ENCODE peak calls at places on chromosome 2, in seven cellular contexts. U is fibroblast of the aortic adventitia; C is stimulated activated CD4-positive, alpha-beta T cell treated with anti-CD3 and anti-CD28 coated beads, Interleukin-4, amount 100 ng/mL, for 48 hours; Z is GM12865; L is body of pancreas; J is GOT3; D is uterus. H is an unnamed sample.

GRCh38 chr2:180416553-180417113 is 409.5 kb upstream of the CWC22 start:
- DNase-seq in D (no peak), U (no peak), C (no peak), J (no peak), L (no peak), Z (no peak), H (no peak)

GRCh38 chr2:172200495-172201085 is 97.9 kb upstream of the DLX2 start:
- DNase-seq in U (peak), J (no peak), C (peak), L (peak), D (no peak), Z (peak), H (peak)

GRCh38 chr2:54687595-54688152 is 35.8 kb upstream of the EML6 start:
- DNase-seq in J (no peak), Z (no peak), L (no peak), D (no peak), C (no peak), U (no peak), H (no peak)

GRCh38 chr2:222709191-222709891 is 37.9 kb downstream of the MOGAT1 start:
- DNase-seq in D (peak), J (peak), Z (peak), L (peak), U (peak), C (no peak), H (peak)

GRCh38 chr2:171964328-171964727 is 35.4 kb upstream of the METAP1D start:
- DNase-seq in U (no peak), D (no peak), Z (no peak), C (no peak), L (no peak), J (no peak), H (no peak)

GRCh38 chr2:234204480-234204879 is 154.0 kb downstream of the SPP2 start:
- DNase-seq in U (peak), L (no peak), D (no peak), C (no peak), Z (no peak), J (no peak), H (no peak)

GRCh38 chr2:194867328-194867727 is 789.7 kb upstream of the SLC39A10 start:
- DNase-seq in D (no peak), Z (peak), L (no peak), C (no peak), U (peak), J (no peak), H (peak)

GRCh38 chr2:27356056-27356381 is 545 bp downstream of the GTF3C2 start:
- DNase-seq in U (peak), C (no peak), L (peak), J (no peak), Z (no peak), D (no peak), H (peak)

GRCh38 chr2:27021253-27021801 is 11.4 kb upstream of the TMEM214 start:
- DNase-seq in Z (no peak), J (no peak), U (peak), D (no peak), C (no peak), L (no peak), H (peak)

GRCh38 chr2:28433935-28434599 is 41.4 kb downstream of the FOSL2 start:
- DNase-seq in J (no peak), Z (no peak), L (no peak), D (no peak), U (no peak), C (no peak), H (no peak)

GRCh38 chr2:27915874-27916273 is 25.3 kb downstream of the BABAM2 start:
- DNase-seq in U (no peak), Z (no peak), L (no peak), C (no peak), J (no peak), D (no peak), H (no peak)

GRCh38 chr2:84904717-84905174 is 710 bp upstream of the TMSB10 start:
- DNase-seq in C (no peak), Z (no peak), J (no peak), D (peak), U (peak), L (peak), H (peak)

GRCh38 chr2:163157891-163158511 is 319.4 kb upstream of the KCNH7 start:
- DNase-seq in Z (no peak), J (no peak), C (no peak), U (peak), D (no peak), L (no peak), H (peak)

GRCh38 chr2:179571721-179572120 is 289.7 kb downstream of the ZNF385B start:
- DNase-seq in Z (no peak), U (no peak), D (no peak), J (no peak), L (no peak), C (no peak), H (no peak)

GRCh38 chr2:135849087-135849486 is 12.1 kb upstream of the LCT start:
- DNase-seq in Z (no peak), U (no peak), J (no peak), D (no peak), C (no peak), L (no peak), H (no peak)

GRCh38 chr2:45812039-45812500 is 160.6 kb downstream of the PRKCE start:
- DNase-seq in D (no peak), L (no peak), U (peak), J (no peak), C (no peak), Z (no peak), H (peak)

GRCh38 chr2:174963437-174964400 is 41.5 kb downstream of the CHN1 start:
- DNase-seq in L (no peak), C (no peak), D (no peak), U (no peak), Z (no peak), J (no peak), H (no peak)

GRCh38 chr2:176002684-176003225 is 688 bp upstream of the LNPK start:
- DNase-seq in U (no peak), L (peak), J (no peak), C (peak), Z (peak), D (peak), H (peak)

GRCh38 chr2:196440413-196440812 is 199.1 kb upstream of the CCDC150 start:
- DNase-seq in Z (peak), U (no peak), J (no peak), D (no peak), L (no peak), C (no peak), H (no peak)

GRCh38 chr2:134917958-134918517 is 584 bp upstream of the CCNT2 start:
- DNase-seq in U (no peak), J (no peak), L (peak), C (no peak), D (no peak), Z (peak), H (no peak)

GRCh38 chr2:51165534-51166260 is 133.8 kb upstream of the NRXN1 start:
- DNase-seq in Z (no peak), C (no peak), U (no peak), J (no peak), L (no peak), D (no peak), H (peak)

GRCh38 chr2:99399063-99399462 is 61.9 kb downstream of the EIF5B start:
- DNase-seq in D (no peak), Z (no peak), L (no peak), C (no peak), U (no peak), J (no peak), H (no peak)

GRCh38 chr2:98914713-98915580 is 21.1 kb downstream of the CRACDL start:
- DNase-seq in C (no peak), D (no peak), U (no peak), Z (no peak), L (no peak), J (no peak), H (no peak)

GRCh38 chr2:106858810-106859209 is 27.2 kb downstream of the ST6GAL2 start:
- DNase-seq in D (no peak), Z (no peak), U (no peak), C (no peak), J (no peak), L (no peak), H (no peak)

GRCh38 chr2:230414302-230414701 is 1.7 kb upstream of the SP100 start:
- DNase-seq in C (no peak), Z (no peak), D (no peak), L (no peak), J (no peak), U (no peak), H (no peak)

GRCh38 chr2:168703926-168704325 is 98.5 kb upstream of the NOSTRIN start:
- DNase-seq in D (no peak), U (no peak), C (no peak), J (no peak), Z (no peak), L (no peak), H (no peak)

GRCh38 chr2:199455533-199456382 is 2.0 kb downstream of the SATB2 start:
- DNase-seq in D (no peak), C (no peak), J (peak), Z (no peak), U (peak), L (peak), H (peak)

GRCh38 chr2:220282221-220282620 is 654.8 kb downstream of the SLC4A3 start:
- DNase-seq in D (no peak), Z (no peak), U (no peak), C (no peak), J (no peak), L (no peak), H (no peak)

GRCh38 chr2:157789933-157790511 is 86.1 kb downstream of the ACVR1 start:
- DNase-seq in U (no peak), D (no peak), J (no peak), C (no peak), Z (peak), L (peak), H (peak)

GRCh38 chr2:205776139-205776538 is 93.8 kb downstream of the NRP2 start:
- DNase-seq in C (peak), L (peak), J (no peak), Z (peak), D (no peak), U (no peak), H (peak)

GRCh38 chr2:109558076-109558882 is 55.5 kb downstream of the SEPTIN10 start:
- DNase-seq in C (no peak), D (peak), L (peak), Z (no peak), U (peak), J (no peak), H (peak)

GRCh38 chr2:21195326-21195725 is 71.6 kb downstream of the TDRD15 start:
- DNase-seq in D (no peak), L (no peak), J (no peak), Z (no peak), C (no peak), U (no peak), H (no peak)

GRCh38 chr2:128363991-128364390 is 45.3 kb upstream of the HS6ST1 start:
- DNase-seq in Z (no peak), C (no peak), J (no peak), D (no peak), L (no peak), U (no peak), H (no peak)

GRCh38 chr2:54370405-54371104 is 85.6 kb upstream of the SPTBN1 start:
- DNase-seq in J (no peak), C (no peak), Z (no peak), D (no peak), L (no peak), U (peak), H (no peak)

H was measured in choroid plexus epithelial cell.